ENCODE peak calls at places on chromosomes 5 and 9, in seven cellular contexts. One of them, this sample, is unnamed.

GRCh38 chr5:54882101-54882500 is 103.3 kb downstream of the ESM1 start:
- DNase-seq in ELR: peak; percentile 16
- DNase-seq in activated T-helper 1 cell treated with anti-CD3 and anti-CD28 coated beads, Interleukin-2, amount 50 U/mL, for 16 hours: no peak
- DNase-seq in stimulated activated CD8-positive, alpha-beta memory T cell treated with anti-CD3 and anti-CD28 coated beads, Interleukin-2, amount 100 ng/mL, for 48 hours: no peak
- DNase-seq in cardiac septum: no peak
- DNase-seq in occipital lobe: no peak
- DNase-seq in progenitor cell of endocrine pancreas: no peak
- DNase-seq in this sample: no peak

GRCh38 chr9:116939605-116940004 is 252.5 kb downstream of the TRIM32 start:
- DNase-seq in ELR: peak; percentile 24
- DNase-seq in activated T-helper 1 cell treated with anti-CD3 and anti-CD28 coated beads, Interleukin-2, amount 50 U/mL, for 16 hours: no peak
- DNase-seq in stimulated activated CD8-positive, alpha-beta memory T cell treated with anti-CD3 and anti-CD28 coated beads, Interleukin-2, amount 100 ng/mL, for 48 hours: no peak
- DNase-seq in cardiac septum: no peak
- DNase-seq in occipital lobe: no peak
- DNase-seq in progenitor cell of endocrine pancreas: no peak
- DNase-seq in this sample: no peak

GRCh38 chr5:9188131-9188530 is 357.7 kb downstream of the SEMA5A start:
- DNase-seq in ELR: peak; percentile 97
- DNase-seq in activated T-helper 1 cell treated with anti-CD3 and anti-CD28 coated beads, Interleukin-2, amount 50 U/mL, for 16 hours: no peak
- DNase-seq in stimulated activated CD8-positive, alpha-beta memory T cell treated with anti-CD3 and anti-CD28 coated beads, Interleukin-2, amount 100 ng/mL, for 48 hours: no peak
- DNase-seq in cardiac septum: no peak
- DNase-seq in occipital lobe: no peak
- DNase-seq in progenitor cell of endocrine pancreas: no peak
- DNase-seq in this sample: no peak

GRCh38 chr9:18596920-18597319 is 123.0 kb downstream of the ADAMTSL1 start:
- DNase-seq in ELR: peak; percentile 68
- DNase-seq in activated T-helper 1 cell treated with anti-CD3 and anti-CD28 coated beads, Interleukin-2, amount 50 U/mL, for 16 hours: no peak
- DNase-seq in stimulated activated CD8-positive, alpha-beta memory T cell treated with anti-CD3 and anti-CD28 coated beads, Interleukin-2, amount 100 ng/mL, for 48 hours: no peak
- DNase-seq in cardiac septum: no peak
- DNase-seq in occipital lobe: no peak
- DNase-seq in progenitor cell of endocrine pancreas: no peak
- DNase-seq in this sample: no peak

GRCh38 chr9:116387934-116388714 is 234.5 kb downstream of the PAPPA start:
- DNase-seq in ELR: no peak
- DNase-seq in activated T-helper 1 cell treated with anti-CD3 and anti-CD28 coated beads, Interleukin-2, amount 50 U/mL, for 16 hours: no peak
- DNase-seq in stimulated activated CD8-positive, alpha-beta memory T cell treated with anti-CD3 and anti-CD28 coated beads, Interleukin-2, amount 100 ng/mL, for 48 hours: no peak
- DNase-seq in cardiac septum: no peak
- DNase-seq in occipital lobe: no peak
- DNase-seq in progenitor cell of endocrine pancreas: no peak
- DNase-seq in this sample: no peak

GRCh38 chr9:228929-229695 is 14.4 kb downstream of the DOCK8 start:
- DNase-seq in ELR: no peak
- DNase-seq in activated T-helper 1 cell treated with anti-CD3 and anti-CD28 coated beads, Interleukin-2, amount 50 U/mL, for 16 hours: no peak
- DNase-seq in stimulated activated CD8-positive, alpha-beta memory T cell treated with anti-CD3 and anti-CD28 coated beads, Interleukin-2, amount 100 ng/mL, for 48 hours: no peak
- DNase-seq in cardiac septum: no peak
- DNase-seq in occipital lobe: no peak
- DNase-seq in progenitor cell of endocrine pancreas: no peak
- DNase-seq in this sample: no peak

GRCh38 chr5:68522863-68523262 is 307.3 kb downstream of the PIK3R1 start:
- DNase-seq in ELR: peak; percentile 16
- DNase-seq in activated T-helper 1 cell treated with anti-CD3 and anti-CD28 coated beads, Interleukin-2, amount 50 U/mL, for 16 hours: no peak
- DNase-seq in stimulated activated CD8-positive, alpha-beta memory T cell treated with anti-CD3 and anti-CD28 coated beads, Interleukin-2, amount 100 ng/mL, for 48 hours: no peak
- DNase-seq in cardiac septum: no peak
- DNase-seq in occipital lobe: no peak
- DNase-seq in progenitor cell of endocrine pancreas: no peak
- DNase-seq in this sample: no peak

GRCh38 chr9:127905788-127906191 is 6.4 kb upstream of the ST6GALNAC6 start:
- DNase-seq in ELR: no peak
- DNase-seq in activated T-helper 1 cell treated with anti-CD3 and anti-CD28 coated beads, Interleukin-2, amount 50 U/mL, for 16 hours: peak; percentile 44
- DNase-seq in stimulated activated CD8-positive, alpha-beta memory T cell treated with anti-CD3 and anti-CD28 coated beads, Interleukin-2, amount 100 ng/mL, for 48 hours: no peak
- DNase-seq in cardiac septum: no peak
- DNase-seq in occipital lobe: no peak
- DNase-seq in progenitor cell of endocrine pancreas: no peak
- DNase-seq in this sample: no peak

GRCh38 chr5:91159647-91160046 is 223.5 kb downstream of the ARRDC3 start:
- DNase-seq in ELR: no peak
- DNase-seq in activated T-helper 1 cell treated with anti-CD3 and anti-CD28 coated beads, Interleukin-2, amount 50 U/mL, for 16 hours: no peak
- DNase-seq in stimulated activated CD8-positive, alpha-beta memory T cell treated with anti-CD3 and anti-CD28 coated beads, Interleukin-2, amount 100 ng/mL, for 48 hours: no peak
- DNase-seq in cardiac septum: no peak
- DNase-seq in occipital lobe: no peak
- DNase-seq in progenitor cell of endocrine pancreas: no peak
- DNase-seq in this sample: no peak

GRCh38 chr9:83196946-83197345 is 134.0 kb upstream of the RASEF start:
- DNase-seq in ELR: no peak
- DNase-seq in activated T-helper 1 cell treated with anti-CD3 and anti-CD28 coated beads, Interleukin-2, amount 50 U/mL, for 16 hours: no peak
- DNase-seq in stimulated activated CD8-positive, alpha-beta memory T cell treated with anti-CD3 and anti-CD28 coated beads, Interleukin-2, amount 100 ng/mL, for 48 hours: no peak
- DNase-seq in cardiac septum: no peak
- DNase-seq in occipital lobe: no peak
- DNase-seq in progenitor cell of endocrine pancreas: no peak
- DNase-seq in this sample: no peak

GRCh38 chr5:82676663-82677062 is 398.5 kb upstream of the RPS23 start:
- DNase-seq in ELR: no peak
- DNase-seq in activated T-helper 1 cell treated with anti-CD3 and anti-CD28 coated beads, Interleukin-2, amount 50 U/mL, for 16 hours: no peak
- DNase-seq in stimulated activated CD8-positive, alpha-beta memory T cell treated with anti-CD3 and anti-CD28 coated beads, Interleukin-2, amount 100 ng/mL, for 48 hours: no peak
- DNase-seq in cardiac septum: no peak
- DNase-seq in occipital lobe: no peak
- DNase-seq in progenitor cell of endocrine pancreas: no peak
- DNase-seq in this sample: no peak

GRCh38 chr5:11010811-11011210 is 249.8 kb upstream of the DAP start:
- DNase-seq in ELR: no peak
- DNase-seq in activated T-helper 1 cell treated with anti-CD3 and anti-CD28 coated beads, Interleukin-2, amount 50 U/mL, for 16 hours: no peak
- DNase-seq in stimulated activated CD8-positive, alpha-beta memory T cell treated with anti-CD3 and anti-CD28 coated beads, Interleukin-2, amount 100 ng/mL, for 48 hours: no peak
- DNase-seq in cardiac septum: no peak
- DNase-seq in occipital lobe: no peak
- DNase-seq in progenitor cell of endocrine pancreas: no peak
- DNase-seq in this sample: no peak

GRCh38 chr5:11384441-11385250 is 519.6 kb downstream of the CTNND2 start:
- DNase-seq in ELR: no peak
- DNase-seq in activated T-helper 1 cell treated with anti-CD3 and anti-CD28 coated beads, Interleukin-2, amount 50 U/mL, for 16 hours: no peak
- DNase-seq in stimulated activated CD8-positive, alpha-beta memory T cell treated with anti-CD3 and anti-CD28 coated beads, Interleukin-2, amount 100 ng/mL, for 48 hours: no peak
- DNase-seq in cardiac septum: no peak
- DNase-seq in occipital lobe: peak; percentile 69
- DNase-seq in progenitor cell of endocrine pancreas: peak; percentile 34
- DNase-seq in this sample: no peak

GRCh38 chr5:77321793-77322394 is 111.4 kb downstream of the PDE8B start:
- DNase-seq in ELR: no peak
- DNase-seq in activated T-helper 1 cell treated with anti-CD3 and anti-CD28 coated beads, Interleukin-2, amount 50 U/mL, for 16 hours: no peak
- DNase-seq in stimulated activated CD8-positive, alpha-beta memory T cell treated with anti-CD3 and anti-CD28 coated beads, Interleukin-2, amount 100 ng/mL, for 48 hours: no peak
- DNase-seq in cardiac septum: no peak
- DNase-seq in occipital lobe: no peak
- DNase-seq in progenitor cell of endocrine pancreas: no peak
- DNase-seq in this sample: no peak

GRCh38 chr5:136613243-136613642 is 247.9 kb upstream of the TRPC7 start:
- DNase-seq in ELR: no peak
- DNase-seq in activated T-helper 1 cell treated with anti-CD3 and anti-CD28 coated beads, Interleukin-2, amount 50 U/mL, for 16 hours: no peak
- DNase-seq in stimulated activated CD8-positive, alpha-beta memory T cell treated with anti-CD3 and anti-CD28 coated beads, Interleukin-2, amount 100 ng/mL, for 48 hours: no peak
- DNase-seq in cardiac septum: no peak
- DNase-seq in occipital lobe: no peak
- DNase-seq in progenitor cell of endocrine pancreas: no peak
- DNase-seq in this sample: no peak

GRCh38 chr9:29668732-29669131 is 2095.5 kb upstream of the C9orf72 start:
- DNase-seq in ELR: no peak
- DNase-seq in activated T-helper 1 cell treated with anti-CD3 and anti-CD28 coated beads, Interleukin-2, amount 50 U/mL, for 16 hours: no peak
- DNase-seq in stimulated activated CD8-positive, alpha-beta memory T cell treated with anti-CD3 and anti-CD28 coated beads, Interleukin-2, amount 100 ng/mL, for 48 hours: no peak
- DNase-seq in cardiac septum: no peak
- DNase-seq in occipital lobe: no peak
- DNase-seq in progenitor cell of endocrine pancreas: no peak
- DNase-seq in this sample: no peak

GRCh38 chr5:74389531-74390305 is 250.8 kb downstream of the ENC1 start:
- DNase-seq in ELR: peak; percentile 16
- DNase-seq in activated T-helper 1 cell treated with anti-CD3 and anti-CD28 coated beads, Interleukin-2, amount 50 U/mL, for 16 hours: no peak
- DNase-seq in stimulated activated CD8-positive, alpha-beta memory T cell treated with anti-CD3 and anti-CD28 coated beads, Interleukin-2, amount 100 ng/mL, for 48 hours: no peak
- DNase-seq in cardiac septum: no peak
- DNase-seq in occipital lobe: no peak
- DNase-seq in progenitor cell of endocrine pancreas: no peak
- DNase-seq in this sample: no peak

GRCh38 chr5:122156724-122157325 is 27.5 kb downstream of the ZNF474 start:
- DNase-seq in ELR: peak; percentile 74
- DNase-seq in activated T-helper 1 cell treated with anti-CD3 and anti-CD28 coated beads, Interleukin-2, amount 50 U/mL, for 16 hours: no peak
- DNase-seq in stimulated activated CD8-positive, alpha-beta memory T cell treated with anti-CD3 and anti-CD28 coated beads, Interleukin-2, amount 100 ng/mL, for 48 hours: no peak
- DNase-seq in cardiac septum: no peak
- DNase-seq in occipital lobe: no peak
- DNase-seq in progenitor cell of endocrine pancreas: no peak
- DNase-seq in this sample: no peak

GRCh38 chr5:9090381-9091026 is 455.4 kb downstream of the SEMA5A start:
- DNase-seq in ELR: no peak
- DNase-seq in activated T-helper 1 cell treated with anti-CD3 and anti-CD28 coated beads, Interleukin-2, amount 50 U/mL, for 16 hours: no peak
- DNase-seq in stimulated activated CD8-positive, alpha-beta memory T cell treated with anti-CD3 and anti-CD28 coated beads, Interleukin-2, amount 100 ng/mL, for 48 hours: no peak
- DNase-seq in cardiac septum: no peak
- DNase-seq in occipital lobe: no peak
- DNase-seq in progenitor cell of endocrine pancreas: no peak
- DNase-seq in this sample: no peak

GRCh38 chr5:96125335-96125891 is 163.8 kb upstream of the ELL2 start:
- DNase-seq in ELR: no peak
- DNase-seq in activated T-helper 1 cell treated with anti-CD3 and anti-CD28 coated beads, Interleukin-2, amount 50 U/mL, for 16 hours: no peak
- DNase-seq in stimulated activated CD8-positive, alpha-beta memory T cell treated with anti-CD3 and anti-CD28 coated beads, Interleukin-2, amount 100 ng/mL, for 48 hours: no peak
- DNase-seq in cardiac septum: no peak
- DNase-seq in occipital lobe: no peak
- DNase-seq in progenitor cell of endocrine pancreas: no peak
- DNase-seq in this sample: no peak

This sample was measured in posterior cingulate gyrus.